ENCODE peak calls at places on chromosome 20, in five cellular contexts. B is BE2C, J is fibroblast of pulmonary artery, L is DMS153, I is AG20443. C is an unnamed sample.

GRCh38 chr20:51404297-51405060 is 138.0 kb downstream of the NFATC2 start:
- DNase-seq in B (no peak), J (peak; percentile 44), L (no peak), I (no peak), C (no peak)

GRCh38 chr20:432208-432607 is 24.1 kb downstream of the RBCK1 start:
- DNase-seq in B (no peak), J (no peak), L (no peak), I (no peak), C (no peak)

GRCh38 chr20:37348643-37349516 is 2.9 kb downstream of the SRC start:
- DNase-seq in B (no peak), J (no peak), L (no peak), I (no peak), C (no peak)

GRCh38 chr20:41512624-41513023 is 105.6 kb downstream of the CHD6 start:
- DNase-seq in B (no peak), J (no peak), L (no peak), I (no peak), C (no peak)

GRCh38 chr20:36575066-36575743 is 1.8 kb downstream of the TGIF2 start:
- DNase-seq in B (peak; percentile 91), J (peak; percentile 61), L (peak; percentile 39), I (peak; percentile 54), C (peak; percentile 46)

GRCh38 chr20:48189177-48189576 is 403.9 kb upstream of the SULF2 start:
- DNase-seq in B (no peak), J (peak; percentile 56), L (no peak), I (peak; percentile 55), C (no peak)

GRCh38 chr20:36501367-36502006 is 39.8 kb upstream of the MYL9 start:
- DNase-seq in B (no peak), J (no peak), L (no peak), I (no peak), C (no peak)

GRCh38 chr20:57391439-57392129 is 388 bp downstream of the RBM38 start:
- DNase-seq in B (no peak), J (no peak), L (no peak), I (no peak), C (peak; percentile 37)

GRCh38 chr20:46401478-46401860 is 4.9 kb downstream of the ELMO2 start:
- DNase-seq in B (no peak), J (no peak), L (no peak), I (no peak), C (no peak)

GRCh38 chr20:35718972-35719635 is 19.9 kb downstream of the ROMO1 start:
- DNase-seq in B (no peak), J (no peak), L (no peak), I (peak; percentile 10), C (no peak)

GRCh38 chr20:588476-588875 is 21.6 kb downstream of the TCF15 start:
- DNase-seq in B (no peak), J (no peak), L (no peak), I (no peak), C (no peak)

GRCh38 chr20:38835792-38836191 is 30.3 kb downstream of the PPP1R16B start:
- DNase-seq in B (no peak), J (no peak), L (no peak), I (no peak), C (no peak)

GRCh38 chr20:41334452-41335421 is 5.9 kb upstream of the LPIN3 start:
- DNase-seq in B (no peak), J (no peak), L (no peak), I (no peak), C (no peak)

GRCh38 chr20:8227293-8227692 is 95.2 kb downstream of the PLCB1 start:
- DNase-seq in B (no peak), J (no peak), L (no peak), I (no peak), C (no peak)

GRCh38 chr20:4067600-4068261 is 52.4 kb upstream of the RNF24 start:
- DNase-seq in B (no peak), J (peak; percentile 75), L (no peak), I (peak; percentile 72), C (no peak)

GRCh38 chr20:62708591-62709536 is at the start of gene NTSR1:
- DNase-seq in B (no peak), J (no peak), L (no peak), I (no peak), C (peak; percentile 54)

GRCh38 chr20:1293641-1294379 is 27.7 kb downstream of the SNPH start:
- DNase-seq in B (no peak), J (no peak), L (no peak), I (no peak), C (no peak)

GRCh38 chr20:6886065-6886729 is 118.7 kb downstream of the BMP2 start:
- DNase-seq in B (no peak), J (no peak), L (no peak), I (no peak), C (no peak)

GRCh38 chr20:31974975-31975481 is 7.1 kb downstream of the XKR7 start:
- DNase-seq in B (peak; percentile 69), J (no peak), L (no peak), I (no peak), C (peak; percentile 96)

GRCh38 chr20:63160641-63161175 is 55.2 kb downstream of the YTHDF1 start:
- DNase-seq in B (peak; percentile 8), J (no peak), L (no peak), I (no peak), C (peak; percentile 8)

GRCh38 chr20:1894471-1894950 is 696 bp upstream of the SIRPA start:
- DNase-seq in B (peak; percentile 39), J (no peak), L (peak; percentile 33), I (peak; percentile 89), C (peak; percentile 69)

GRCh38 chr20:59412896-59413295 is 112.5 kb downstream of the EDN3 start:
- DNase-seq in B (no peak), J (no peak), L (no peak), I (no peak), C (no peak)

GRCh38 chr20:1844723-1845523 is 50.3 kb upstream of the SIRPA start:
- DNase-seq in B (no peak), J (peak; percentile 81), L (no peak), I (no peak), C (no peak)

GRCh38 chr20:36209921-36210320 is 26.4 kb upstream of the AAR2 start:
- DNase-seq in B (no peak), J (no peak), L (no peak), I (no peak), C (no peak)

GRCh38 chr20:25296094-25297093 is 48.5 kb downstream of the PYGB start:
- DNase-seq in B (peak; percentile 55), J (no peak), L (no peak), I (peak; percentile 83), C (peak; percentile 52)

GRCh38 chr20:6956056-6956455 is 188.6 kb downstream of the BMP2 start:
- DNase-seq in B (no peak), J (no peak), L (no peak), I (no peak), C (no peak)

GRCh38 chr20:46099491-46100287 is 9.9 kb upstream of the NCOA5 start:
- DNase-seq in B (no peak), J (no peak), L (no peak), I (no peak), C (no peak)

GRCh38 chr20:15942130-15942529 is 631.1 kb downstream of the KIF16B start:
- DNase-seq in B (no peak), J (no peak), L (no peak), I (peak; percentile 9), C (no peak)

GRCh38 chr20:48187891-48188290 is 402.6 kb upstream of the SULF2 start:
- DNase-seq in B (no peak), J (no peak), L (no peak), I (no peak), C (no peak)

GRCh38 chr20:19885981-19886665 is 128.1 kb downstream of the RIN2 start:
- DNase-seq in B (no peak), J (peak; percentile 53), L (peak; percentile 16), I (peak; percentile 50), C (no peak)

GRCh38 chr20:40882173-40882572 is 146.4 kb upstream of the TOP1 start:
- DNase-seq in B (no peak), J (no peak), L (no peak), I (no peak), C (no peak)

C was measured in glutamatergic neuron.